ENCODE peak calls at places on chromosome 22, in eight cellular contexts. S is choroid plexus epithelial cell, Y is AG09309, B is ELR, Q is posterior vena cava, M is COR-L47, D is GM13976, E is frontal cortex. W is an unnamed sample.

GRCh38 chr22:30304495-30305244 is 15.4 kb upstream of the CASTOR1 start:
- DNase-seq in D (peak), Y (no peak), Q (no peak), E (no peak), M (no peak), S (no peak), B (no peak), W (no peak)

GRCh38 chr22:33920927-33921575 is 775 bp upstream of the LARGE1 start:
- DNase-seq in B (peak), S (peak), D (peak), M (peak), Y (peak), Q (peak), E (peak), W (peak)

GRCh38 chr22:19176175-19176630 is 2.3 kb downstream of the SLC25A1 start:
- DNase-seq in E (no peak), B (no peak), D (no peak), M (no peak), S (no peak), Y (no peak), Q (no peak), W (no peak)

GRCh38 chr22:35463231-35463933 is 63.4 kb downstream of the MCM5 start:
- DNase-seq in M (no peak), Q (no peak), B (no peak), S (no peak), D (no peak), Y (no peak), E (no peak), W (no peak)

GRCh38 chr22:45208993-45209838 is 31.5 kb downstream of the KIAA0930 start:
- DNase-seq in B (peak), Y (no peak), E (peak), D (no peak), M (peak), S (peak), Q (peak), W (no peak)

GRCh38 chr22:39645532-39645931 is 75.0 kb downstream of the CACNA1I start:
- DNase-seq in M (peak), S (no peak), D (no peak), Q (no peak), B (no peak), E (no peak), Y (no peak), W (no peak)

GRCh38 chr22:19719488-19720021 is 3.8 kb upstream of the GP1BB start:
- DNase-seq in S (no peak), D (no peak), Q (no peak), Y (no peak), E (no peak), M (no peak), B (no peak), W (no peak)

GRCh38 chr22:43273902-43274484 is 69.2 kb downstream of the SCUBE1 start:
- DNase-seq in D (peak), Q (no peak), B (peak), Y (no peak), E (peak), M (peak), S (peak), W (peak)

W was measured in GM06990.